ENCODE peak calls at places on chromosomes 13 and 19, in six cellular contexts. X is neural progenitor cell, V is suprapubic skin, D is activated T-cell treated with anti-CD3 and anti-CD28 coated beads for 48 hours, N is amniotic epithelial cell, B is NCI-H187 treated with DMSO at 0.1 percent for 48 hours. H is an unnamed sample.

GRCh38 chr13:105773887-105774538 is 761.4 kb downstream of the EFNB2 start:
- DNase-seq in N (peak; percentile 93), B (peak; percentile 76), X (peak; percentile 12), D (no peak), V (no peak), H (no peak)

GRCh38 chr19:677201-677600 is 1.0 kb downstream of the FSTL3 start:
- DNase-seq in X (no peak), D (no peak), V (peak; percentile 89), N (peak; percentile 86), B (no peak), H (no peak)

GRCh38 chr13:49347650-49348385 is 96.0 kb downstream of the CAB39L start:
- DNase-seq in D (no peak), X (no peak), N (no peak), V (no peak), B (no peak), H (no peak)

GRCh38 chr19:42282036-42282762 is 13.1 kb downstream of the CIC start:
- DNase-seq in B (no peak), X (peak; percentile 52), D (no peak), V (peak; percentile 72), N (peak; percentile 41), H (no peak)

GRCh38 chr19:50319156-50319555 is 10.0 kb downstream of the KCNC3 start:
- DNase-seq in V (no peak), N (no peak), X (no peak), B (no peak), D (no peak), H (no peak)

GRCh38 chr13:112849500-112849899 is 119.5 kb upstream of the MCF2L start:
- DNase-seq in X (no peak), B (peak; percentile 98), N (peak; percentile 8), D (no peak), V (no peak), H (peak; percentile 3)

GRCh38 chr13:74135306-74136088 is 1.3 kb upstream of the KLF12 start:
- DNase-seq in V (peak; percentile 75), B (peak; percentile 48), D (peak; percentile 63), X (peak; percentile 93), N (peak; percentile 67), H (peak; percentile 56)

GRCh38 chr19:12665281-12665573 is 1.3 kb downstream of the MAN2B1 start:
- DNase-seq in N (no peak), D (peak; percentile 34), X (no peak), V (peak; percentile 67), B (no peak), H (no peak)

GRCh38 chr13:101449971-101450748 is 2.3 kb upstream of the ITGBL1 start:
- DNase-seq in V (no peak), B (no peak), N (peak; percentile 93), X (no peak), D (no peak), H (no peak)

GRCh38 chr13:38072696-38073095 is 203.1 kb upstream of the TRPC4 start:
- DNase-seq in D (no peak), V (no peak), N (no peak), X (no peak), B (no peak), H (no peak)

GRCh38 chr13:87656311-87656710 is 14.9 kb upstream of the SLITRK5 start:
- DNase-seq in D (no peak), B (no peak), N (no peak), V (no peak), X (peak; percentile 20), H (no peak)

GRCh38 chr19:37964109-37964508 is 57.1 kb downstream of the SIPA1L3 start:
- DNase-seq in D (no peak), N (no peak), B (no peak), X (no peak), V (peak; percentile 14), H (no peak)

GRCh38 chr19:58407658-58408151 is 744 bp upstream of the ZNF584 start:
- DNase-seq in V (no peak), N (no peak), D (no peak), X (peak; percentile 40), B (no peak), H (no peak)

H was measured in small intestine.